ENCODE peak calls at places on chromosomes 6 and 20, in eight cellular contexts. Y, G, J, S, X, T, N and P are unnamed samples.

GRCh38 chr20:4064118-4064962 is 49.0 kb upstream of the RNF24 start:
- DNase-seq in Y (no peak), G (no peak), J (no peak), S (no peak), X (peak; percentile 72), T (no peak), N (no peak), P (peak; percentile 85)

GRCh38 chr6:43914272-43915147 is 144.5 kb downstream of the VEGFA start:
- DNase-seq in Y (no peak), G (no peak), J (no peak), S (no peak), X (no peak), T (no peak), N (no peak), P (no peak)

GRCh38 chr6:36724514-36725385 is 27.1 kb downstream of the RAB44 start:
- DNase-seq in Y (no peak), G (no peak), J (peak; percentile 62), S (no peak), X (peak; percentile 9), T (peak; percentile 71), N (no peak), P (peak; percentile 87)

GRCh38 chr6:156857573-156857972 is 80.4 kb downstream of the ARID1B start:
- DNase-seq in Y (no peak), G (no peak), J (no peak), S (no peak), X (no peak), T (no peak), N (no peak), P (no peak)

GRCh38 chr6:20922743-20923142 is 388.5 kb downstream of the CDKAL1 start:
- DNase-seq in Y (no peak), G (no peak), J (no peak), S (no peak), X (no peak), T (no peak), N (no peak), P (no peak)

GRCh38 chr6:113644861-113645575 is 212.1 kb upstream of the MARCKS start:
- DNase-seq in Y (no peak), G (no peak), J (peak; percentile 91), S (no peak), X (no peak), T (no peak), N (no peak), P (peak; percentile 26)

GRCh38 chr6:104623052-104623690 is 236.5 kb downstream of the HACE1 start:
- DNase-seq in Y (no peak), G (no peak), J (peak; percentile 28), S (no peak), X (no peak), T (peak; percentile 39), N (no peak), P (no peak)

GRCh38 chr6:113364781-113365545 is 492.2 kb upstream of the MARCKS start:
- DNase-seq in Y (no peak), G (no peak), J (no peak), S (no peak), X (no peak), T (no peak), N (no peak), P (no peak)

GRCh38 chr6:56637640-56638039 is 5.0 kb downstream of the DST start:
- DNase-seq in Y (no peak), G (no peak), J (peak; percentile 52), S (no peak), X (peak; percentile 54), T (peak; percentile 42), N (no peak), P (peak; percentile 76)

GRCh38 chr20:31821427-31821826 is 2.3 kb downstream of the MYLK2 start:
- DNase-seq in Y (no peak), G (no peak), J (no peak), S (no peak), X (no peak), T (no peak), N (no peak), P (no peak)

GRCh38 chr20:23362392-23363256 is 642 bp downstream of the GZF1 start:
- DNase-seq in Y (peak; percentile 67), G (peak; percentile 9), J (peak; percentile 55), S (no peak), X (peak; percentile 39), T (peak; percentile 18), N (peak; percentile 41), P (peak; percentile 59)

GRCh38 chr20:20019123-20019522 is 2.0 kb downstream of the NAA20 start:
- DNase-seq in Y (no peak), G (no peak), J (no peak), S (no peak), X (no peak), T (no peak), N (no peak), P (peak; percentile 76)

GRCh38 chr6:35487653-35488516 is 9.0 kb downstream of the TEAD3 start:
- DNase-seq in Y (peak; percentile 43), G (no peak), J (peak; percentile 55), S (no peak), X (no peak), T (no peak), N (no peak), P (peak; percentile 81)

GRCh38 chr20:63265891-63266515 is 6.6 kb upstream of the ARFGAP1 start:
- DNase-seq in Y (no peak), G (no peak), J (no peak), S (no peak), X (no peak), T (no peak), N (no peak), P (no peak)

GRCh38 chr6:12288844-12289654 is 1.1 kb upstream of the EDN1 start:
- DNase-seq in Y (peak; percentile 52), G (no peak), J (peak; percentile 50), S (peak; percentile 38), X (peak; percentile 9), T (peak; percentile 63), N (no peak), P (peak; percentile 91)

GRCh38 chr20:43794326-43794725 is 67.5 kb upstream of the GTSF1L start:
- DNase-seq in Y (no peak), G (no peak), J (no peak), S (no peak), X (no peak), T (no peak), N (no peak), P (no peak)

GRCh38 chr6:46998436-46999017 is 43.6 kb downstream of the ADGRF1 start:
- DNase-seq in Y (no peak), G (no peak), J (peak; percentile 2), S (no peak), X (no peak), T (no peak), N (no peak), P (no peak)

GRCh38 chr6:25410102-25410501 is 130.9 kb downstream of the CARMIL1 start:
- DNase-seq in Y (no peak), G (no peak), J (no peak), S (no peak), X (no peak), T (no peak), N (no peak), P (no peak)

GRCh38 chr6:78589426-78589825 is 277.9 kb upstream of the IRAK1BP1 start:
- DNase-seq in Y (no peak), G (no peak), J (no peak), S (no peak), X (no peak), T (no peak), N (no peak), P (no peak)

GRCh38 chr6:88455317-88455716 is 289.2 kb upstream of the CNR1 start:
- DNase-seq in Y (no peak), G (no peak), J (no peak), S (no peak), X (peak; percentile 43), T (no peak), N (no peak), P (no peak)

GRCh38 chr6:96562886-96563285 is at the start of gene FHL5:
- DNase-seq in Y (no peak), G (no peak), J (no peak), S (no peak), X (no peak), T (no peak), N (no peak), P (no peak)

GRCh38 chr6:150368762-150369161 is at the start of gene IYD:
- DNase-seq in Y (no peak), G (no peak), J (no peak), S (no peak), X (no peak), T (no peak), N (no peak), P (peak; percentile 66)

GRCh38 chr6:22029169-22029568 is 267.7 kb downstream of the PRL start:
- DNase-seq in Y (no peak), G (no peak), J (no peak), S (no peak), X (no peak), T (no peak), N (no peak), P (no peak)

GRCh38 chr6:141195251-141195832 is 937.4 kb upstream of the GJE1 start:
- DNase-seq in Y (no peak), G (no peak), J (no peak), S (no peak), X (no peak), T (no peak), N (no peak), P (peak; percentile 11)

GRCh38 chr6:5636210-5637030 is 370.3 kb downstream of the NRN1 start:
- DNase-seq in Y (no peak), G (no peak), J (no peak), S (no peak), X (no peak), T (no peak), N (no peak), P (no peak)

GRCh38 chr6:71852951-71853350 is 33.4 kb upstream of the RIMS1 start:
- DNase-seq in Y (no peak), G (no peak), J (no peak), S (no peak), X (no peak), T (no peak), N (no peak), P (no peak)

GRCh38 chr6:147905721-147906120 is 397.2 kb downstream of the SAMD5 start:
- DNase-seq in Y (no peak), G (no peak), J (no peak), S (no peak), X (no peak), T (no peak), N (no peak), P (no peak)

GRCh38 chr6:126268087-126268486 is 71.8 kb upstream of the CENPW start:
- DNase-seq in Y (no peak), G (no peak), J (no peak), S (no peak), X (no peak), T (peak; percentile 51), N (no peak), P (no peak)

GRCh38 chr20:50113420-50114224 is 672 bp upstream of the UBE2V1 start:
- DNase-seq in Y (no peak), G (no peak), J (no peak), S (no peak), X (no peak), T (no peak), N (no peak), P (no peak)